ENCODE peak calls at places on chromosomes 5 and 9, in eight cellular contexts. One of them, this sample, is unnamed.

GRCh38 chr5:142107729-142108431 is 699 bp upstream of the NDFIP1 start:
- DNase-seq in memory B cell: no peak
- DNase-seq in mesendoderm: no peak
- DNase-seq in right lobe of liver: no peak
- DNase-seq in ACHN: no peak
- DNase-seq in AML-193: peak
- DNase-seq in Right ventricle myocardium superior: no peak
- DNase-seq in left kidney: no peak
- DNase-seq in this sample: no peak

GRCh38 chr9:124220551-124221451 is 36.9 kb upstream of the NEK6 start:
- DNase-seq in memory B cell: no peak
- DNase-seq in mesendoderm: peak
- DNase-seq in right lobe of liver: peak
- DNase-seq in ACHN: peak
- DNase-seq in AML-193: no peak
- DNase-seq in Right ventricle myocardium superior: no peak
- DNase-seq in left kidney: no peak
- DNase-seq in this sample: peak

GRCh38 chr5:177552839-177553455 is 1.4 kb downstream of the FAM193B start:
- DNase-seq in memory B cell: no peak
- DNase-seq in mesendoderm: no peak
- DNase-seq in right lobe of liver: peak
- DNase-seq in ACHN: no peak
- DNase-seq in AML-193: peak
- DNase-seq in Right ventricle myocardium superior: no peak
- DNase-seq in left kidney: peak
- DNase-seq in this sample: peak

GRCh38 chr9:86854898-86855523 is 92.3 kb downstream of the GAS1 start:
- DNase-seq in memory B cell: no peak
- DNase-seq in mesendoderm: peak
- DNase-seq in right lobe of liver: peak
- DNase-seq in ACHN: no peak
- DNase-seq in AML-193: no peak
- DNase-seq in Right ventricle myocardium superior: no peak
- DNase-seq in left kidney: peak
- DNase-seq in this sample: peak

GRCh38 chr5:165370233-165370632 is 1864.8 kb downstream of the MAT2B start:
- DNase-seq in memory B cell: no peak
- DNase-seq in mesendoderm: no peak
- DNase-seq in right lobe of liver: no peak
- DNase-seq in ACHN: no peak
- DNase-seq in AML-193: no peak
- DNase-seq in Right ventricle myocardium superior: no peak
- DNase-seq in left kidney: no peak
- DNase-seq in this sample: no peak

GRCh38 chr5:93899026-93899600 is 157.7 kb upstream of the POU5F2 start:
- DNase-seq in memory B cell: no peak
- DNase-seq in mesendoderm: peak
- DNase-seq in right lobe of liver: no peak
- DNase-seq in ACHN: peak
- DNase-seq in AML-193: peak
- DNase-seq in Right ventricle myocardium superior: no peak
- DNase-seq in left kidney: no peak
- DNase-seq in this sample: no peak

GRCh38 chr5:75192264-75192663 is 44.4 kb downstream of the ANKRD31 start:
- DNase-seq in memory B cell: no peak
- DNase-seq in mesendoderm: no peak
- DNase-seq in right lobe of liver: no peak
- DNase-seq in ACHN: no peak
- DNase-seq in AML-193: no peak
- DNase-seq in Right ventricle myocardium superior: no peak
- DNase-seq in left kidney: no peak
- DNase-seq in this sample: no peak

GRCh38 chr9:115157245-115157674 is 39.3 kb upstream of the TNC start:
- DNase-seq in memory B cell: no peak
- DNase-seq in mesendoderm: peak
- DNase-seq in right lobe of liver: no peak
- DNase-seq in ACHN: peak
- DNase-seq in AML-193: no peak
- DNase-seq in Right ventricle myocardium superior: no peak
- DNase-seq in left kidney: no peak
- DNase-seq in this sample: peak

GRCh38 chr5:27403248-27403882 is 365.0 kb upstream of the CDH9 start:
- DNase-seq in memory B cell: no peak
- DNase-seq in mesendoderm: no peak
- DNase-seq in right lobe of liver: no peak
- DNase-seq in ACHN: peak
- DNase-seq in AML-193: no peak
- DNase-seq in Right ventricle myocardium superior: no peak
- DNase-seq in left kidney: no peak
- DNase-seq in this sample: no peak

GRCh38 chr5:91381134-91381773 is 1.9 kb downstream of the ARRDC3 start:
- DNase-seq in memory B cell: no peak
- DNase-seq in mesendoderm: no peak
- DNase-seq in right lobe of liver: no peak
- DNase-seq in ACHN: no peak
- DNase-seq in AML-193: no peak
- DNase-seq in Right ventricle myocardium superior: no peak
- DNase-seq in left kidney: no peak
- DNase-seq in this sample: no peak

GRCh38 chr5:83387041-83387440 is 84.5 kb upstream of the VCAN start:
- DNase-seq in memory B cell: no peak
- DNase-seq in mesendoderm: no peak
- DNase-seq in right lobe of liver: no peak
- DNase-seq in ACHN: no peak
- DNase-seq in AML-193: no peak
- DNase-seq in Right ventricle myocardium superior: no peak
- DNase-seq in left kidney: no peak
- DNase-seq in this sample: no peak

GRCh38 chr5:98308960-98309359 is 464.5 kb upstream of the RGMB start:
- DNase-seq in memory B cell: no peak
- DNase-seq in mesendoderm: no peak
- DNase-seq in right lobe of liver: no peak
- DNase-seq in ACHN: peak
- DNase-seq in AML-193: no peak
- DNase-seq in Right ventricle myocardium superior: no peak
- DNase-seq in left kidney: no peak
- DNase-seq in this sample: no peak

GRCh38 chr5:159033351-159033657 is 66.4 kb downstream of the EBF1 start:
- DNase-seq in memory B cell: no peak
- DNase-seq in mesendoderm: no peak
- DNase-seq in right lobe of liver: no peak
- DNase-seq in ACHN: no peak
- DNase-seq in AML-193: no peak
- DNase-seq in Right ventricle myocardium superior: no peak
- DNase-seq in left kidney: peak
- DNase-seq in this sample: no peak

GRCh38 chr9:132008871-132009812 is 70.5 kb downstream of the MED27 start:
- DNase-seq in memory B cell: no peak
- DNase-seq in mesendoderm: no peak
- DNase-seq in right lobe of liver: no peak
- DNase-seq in ACHN: no peak
- DNase-seq in AML-193: no peak
- DNase-seq in Right ventricle myocardium superior: no peak
- DNase-seq in left kidney: no peak
- DNase-seq in this sample: no peak

GRCh38 chr5:52481216-52481615 is 306.5 kb upstream of the ITGA1 start:
- DNase-seq in memory B cell: no peak
- DNase-seq in mesendoderm: no peak
- DNase-seq in right lobe of liver: no peak
- DNase-seq in ACHN: no peak
- DNase-seq in AML-193: no peak
- DNase-seq in Right ventricle myocardium superior: no peak
- DNase-seq in left kidney: no peak
- DNase-seq in this sample: no peak

GRCh38 chr5:14218897-14219573 is 75.9 kb downstream of the TRIO start:
- DNase-seq in memory B cell: no peak
- DNase-seq in mesendoderm: no peak
- DNase-seq in right lobe of liver: no peak
- DNase-seq in ACHN: no peak
- DNase-seq in AML-193: no peak
- DNase-seq in Right ventricle myocardium superior: no peak
- DNase-seq in left kidney: no peak
- DNase-seq in this sample: no peak

GRCh38 chr9:124260769-124261603 is 3.2 kb downstream of the NEK6 start:
- DNase-seq in memory B cell: no peak
- DNase-seq in mesendoderm: peak
- DNase-seq in right lobe of liver: peak
- DNase-seq in ACHN: peak
- DNase-seq in AML-193: peak
- DNase-seq in Right ventricle myocardium superior: peak
- DNase-seq in left kidney: no peak
- DNase-seq in this sample: peak

GRCh38 chr5:72205431-72206009 is 98.2 kb downstream of the MAP1B start:
- DNase-seq in memory B cell: no peak
- DNase-seq in mesendoderm: no peak
- DNase-seq in right lobe of liver: no peak
- DNase-seq in ACHN: no peak
- DNase-seq in AML-193: no peak
- DNase-seq in Right ventricle myocardium superior: no peak
- DNase-seq in left kidney: no peak
- DNase-seq in this sample: peak

GRCh38 chr5:154830596-154830995 is 19.8 kb downstream of the FAXDC2 start:
- DNase-seq in memory B cell: no peak
- DNase-seq in mesendoderm: no peak
- DNase-seq in right lobe of liver: no peak
- DNase-seq in ACHN: no peak
- DNase-seq in AML-193: no peak
- DNase-seq in Right ventricle myocardium superior: no peak
- DNase-seq in left kidney: no peak
- DNase-seq in this sample: no peak

GRCh38 chr5:172054611-172055153 is 48.2 kb upstream of the FBXW11 start:
- DNase-seq in memory B cell: no peak
- DNase-seq in mesendoderm: no peak
- DNase-seq in right lobe of liver: no peak
- DNase-seq in ACHN: no peak
- DNase-seq in AML-193: no peak
- DNase-seq in Right ventricle myocardium superior: no peak
- DNase-seq in left kidney: no peak
- DNase-seq in this sample: no peak

GRCh38 chr9:81787747-81788632 is 98.6 kb upstream of the TLE1 start:
- DNase-seq in memory B cell: no peak
- DNase-seq in mesendoderm: peak
- DNase-seq in right lobe of liver: no peak
- DNase-seq in ACHN: peak
- DNase-seq in AML-193: no peak
- DNase-seq in Right ventricle myocardium superior: peak
- DNase-seq in left kidney: no peak
- DNase-seq in this sample: peak

GRCh38 chr9:71352837-71353236 is 231.4 kb upstream of the TRPM3 start:
- DNase-seq in memory B cell: no peak
- DNase-seq in mesendoderm: no peak
- DNase-seq in right lobe of liver: no peak
- DNase-seq in ACHN: no peak
- DNase-seq in AML-193: no peak
- DNase-seq in Right ventricle myocardium superior: no peak
- DNase-seq in left kidney: no peak
- DNase-seq in this sample: no peak

GRCh38 chr9:124266826-124267201 is 9.1 kb downstream of the NEK6 start:
- DNase-seq in memory B cell: no peak
- DNase-seq in mesendoderm: no peak
- DNase-seq in right lobe of liver: no peak
- DNase-seq in ACHN: no peak
- DNase-seq in AML-193: no peak
- DNase-seq in Right ventricle myocardium superior: no peak
- DNase-seq in left kidney: no peak
- DNase-seq in this sample: no peak

GRCh38 chr9:130927995-130928900 is 10.8 kb downstream of the FIBCD1 start:
- DNase-seq in memory B cell: no peak
- DNase-seq in mesendoderm: no peak
- DNase-seq in right lobe of liver: no peak
- DNase-seq in ACHN: peak
- DNase-seq in AML-193: no peak
- DNase-seq in Right ventricle myocardium superior: peak
- DNase-seq in left kidney: peak
- DNase-seq in this sample: peak

GRCh38 chr5:64811050-64811640 is 42.4 kb downstream of the CWC27 start:
- DNase-seq in memory B cell: peak
- DNase-seq in mesendoderm: peak
- DNase-seq in right lobe of liver: no peak
- DNase-seq in ACHN: peak
- DNase-seq in AML-193: peak
- DNase-seq in Right ventricle myocardium superior: no peak
- DNase-seq in left kidney: peak
- DNase-seq in this sample: peak

GRCh38 chr9:1216532-1216931 is 166.4 kb downstream of the DMRT2 start:
- DNase-seq in memory B cell: no peak
- DNase-seq in mesendoderm: peak
- DNase-seq in right lobe of liver: no peak
- DNase-seq in ACHN: no peak
- DNase-seq in AML-193: no peak
- DNase-seq in Right ventricle myocardium superior: no peak
- DNase-seq in left kidney: no peak
- DNase-seq in this sample: no peak

GRCh38 chr9:89606567-89607311 is 1.9 kb downstream of the GADD45G start:
- DNase-seq in memory B cell: no peak
- DNase-seq in mesendoderm: peak
- DNase-seq in right lobe of liver: peak
- DNase-seq in ACHN: peak
- DNase-seq in AML-193: peak
- DNase-seq in Right ventricle myocardium superior: peak
- DNase-seq in left kidney: peak
- DNase-seq in this sample: peak

GRCh38 chr9:97632406-97632991 is 669 bp downstream of the TSTD2 start:
- DNase-seq in memory B cell: no peak
- DNase-seq in mesendoderm: peak
- DNase-seq in right lobe of liver: peak
- DNase-seq in ACHN: peak
- DNase-seq in AML-193: no peak
- DNase-seq in Right ventricle myocardium superior: peak
- DNase-seq in left kidney: peak
- DNase-seq in this sample: no peak

GRCh38 chr5:142046191-142046590 is 33.4 kb upstream of the GNPDA1 start:
- DNase-seq in memory B cell: no peak
- DNase-seq in mesendoderm: no peak
- DNase-seq in right lobe of liver: no peak
- DNase-seq in ACHN: no peak
- DNase-seq in AML-193: no peak
- DNase-seq in Right ventricle myocardium superior: no peak
- DNase-seq in left kidney: no peak
- DNase-seq in this sample: no peak

This sample was measured in hepatic stellate cell.